ENCODE peak calls at places on chromosomes 2 and 18, in six cellular contexts. P is GM23248; U is NCI-H460; S is activated T-helper 1 cell treated with anti-CD3 and anti-CD28 coated beads, Interleukin-2, amount 50 U/mL, for 16 hours; G is IMR-90; R is adipocyte. K is an unnamed sample.
A peak's percentile ranks its signal among the peaks of the same experiment; 100 is the strongest.

GRCh38 chr2:41598161-41598894 is 449.5 kb upstream of the PKDCC start:
- DNase-seq in G (no peak), R (peak; percentile 76), P (peak; percentile 31), S (no peak), U (no peak), K (no peak)

GRCh38 chr2:15642334-15643208 is 50.9 kb downstream of the DDX1 start:
- DNase-seq in G (no peak), R (no peak), U (no peak), S (no peak), P (no peak), K (no peak)

GRCh38 chr2:166899676-166900075 is 11.4 kb downstream of the XIRP2 start:
- DNase-seq in G (no peak), S (no peak), P (no peak), R (no peak), U (no peak), K (no peak)

GRCh38 chr2:120026890-120027289 is 14.0 kb downstream of the EPB41L5 start:
- DNase-seq in P (no peak), G (no peak), S (no peak), U (no peak), R (no peak), K (no peak)

GRCh38 chr2:6723865-6724571 is 141.7 kb downstream of the CMPK2 start:
- DNase-seq in P (no peak), U (no peak), S (no peak), G (no peak), R (no peak), K (no peak)

GRCh38 chr2:240320561-240321091 is 114.8 kb upstream of the GPC1 start:
- DNase-seq in S (no peak), U (no peak), R (no peak), G (no peak), P (peak; percentile 37), K (no peak)

GRCh38 chr2:200483729-200484198 is 26.1 kb downstream of the KCTD18 start:
- DNase-seq in S (no peak), G (peak; percentile 25), R (peak; percentile 27), U (peak; percentile 44), P (peak; percentile 26), K (peak; percentile 13)

GRCh38 chr2:147844691-147845607 is at the start of gene ACVR2A:
- DNase-seq in S (peak; percentile 6), R (peak; percentile 36), G (peak; percentile 28), P (peak; percentile 79), U (peak; percentile 23), K (peak; percentile 21)

GRCh38 chr18:12637901-12638633 is 19.8 kb downstream of the SPIRE1 start:
- DNase-seq in S (no peak), U (no peak), R (peak; percentile 45), G (peak; percentile 69), P (peak; percentile 92), K (peak; percentile 13)

GRCh38 chr2:105521616-105522015 is 122.8 kb upstream of the FHL2 start:
- DNase-seq in S (no peak), G (no peak), U (no peak), P (no peak), R (no peak), K (no peak)

GRCh38 chr18:26568926-26569700 is 20.8 kb upstream of the KCTD1 start:
- DNase-seq in R (no peak), S (no peak), U (no peak), G (no peak), P (no peak), K (no peak)

GRCh38 chr2:3626817-3627499 is 31.0 kb upstream of the ALLC start:
- DNase-seq in P (no peak), R (no peak), S (no peak), U (no peak), G (no peak), K (no peak)

GRCh38 chr18:47453038-47453437 is 201.6 kb upstream of the SKOR2 start:
- DNase-seq in R (no peak), U (no peak), S (no peak), P (no peak), G (no peak), K (no peak)

GRCh38 chr2:39008663-39009062 is 112.2 kb downstream of the SOS1 start:
- DNase-seq in S (no peak), P (peak; percentile 14), G (peak; percentile 27), U (no peak), R (peak; percentile 9), K (no peak)

GRCh38 chr18:34809697-34810096 is 99.6 kb downstream of the DTNA start:
- DNase-seq in R (peak; percentile 52), P (peak; percentile 79), S (no peak), U (peak; percentile 15), G (peak; percentile 32), K (peak; percentile 8)

GRCh38 chr18:41126541-41127235 is 828.3 kb upstream of the PIK3C3 start:
- DNase-seq in S (no peak), G (peak; percentile 84), R (peak; percentile 60), U (no peak), P (peak; percentile 79), K (peak; percentile 33)

GRCh38 chr18:36412778-36413177 is 115.3 kb downstream of the FHOD3 start:
- DNase-seq in G (no peak), R (no peak), S (no peak), P (peak; percentile 62), U (peak; percentile 23), K (peak; percentile 46)

GRCh38 chr18:5962362-5962761 is 67.0 kb upstream of the TMEM200C start:
- DNase-seq in G (no peak), S (no peak), U (no peak), R (no peak), P (no peak), K (no peak)

GRCh38 chr18:500556-501405 is at the start of gene COLEC12:
- DNase-seq in U (no peak), G (no peak), R (peak; percentile 59), P (peak; percentile 61), S (no peak), K (peak; percentile 50)

GRCh38 chr18:36127866-36128845 is 984 bp downstream of the SLC39A6 start:
- DNase-seq in P (peak; percentile 65), S (no peak), R (peak; percentile 58), U (no peak), G (peak; percentile 69), K (peak; percentile 35)

GRCh38 chr2:30194421-30194820 is 36.9 kb upstream of the LBH start:
- DNase-seq in P (no peak), R (no peak), S (no peak), U (no peak), G (no peak), K (no peak)

GRCh38 chr2:16293398-16293797 is 353.0 kb downstream of the MYCN start:
- DNase-seq in G (no peak), R (no peak), U (no peak), S (no peak), P (no peak), K (no peak)

GRCh38 chr18:22226801-22227200 is 57.4 kb downstream of the GATA6 start:
- DNase-seq in S (no peak), U (no peak), R (no peak), P (no peak), G (peak; percentile 56), K (no peak)

GRCh38 chr2:218648473-218649100 is 10.8 kb downstream of the ZNF142 start:
- DNase-seq in P (peak; percentile 72), R (peak; percentile 81), U (peak; percentile 61), S (no peak), G (peak; percentile 70), K (peak; percentile 65)

GRCh38 chr2:17539596-17539992 is 902 bp upstream of the VSNL1 start:
- DNase-seq in S (no peak), G (no peak), P (peak; percentile 33), R (peak; percentile 53), U (no peak), K (no peak)

GRCh38 chr18:21834301-21834660 is 93.7 kb downstream of the MIB1 start:
- DNase-seq in U (no peak), G (peak; percentile 27), S (no peak), P (no peak), R (no peak), K (no peak)

GRCh38 chr2:60513996-60514395 is 39.5 kb downstream of the BCL11A start:
- DNase-seq in G (no peak), U (no peak), P (no peak), S (no peak), R (no peak), K (no peak)

GRCh38 chr18:7662866-7663265 is 95.8 kb downstream of the PTPRM start:
- DNase-seq in G (no peak), R (no peak), U (no peak), P (no peak), S (no peak), K (no peak)

GRCh38 chr18:58292675-58293074 is 248.6 kb downstream of the NEDD4L start:
- DNase-seq in R (no peak), S (no peak), U (no peak), P (no peak), G (no peak), K (no peak)

GRCh38 chr2:80889009-80889408 is 584.5 kb upstream of the LRRTM1 start:
- DNase-seq in S (no peak), G (no peak), U (no peak), P (no peak), R (no peak), K (no peak)

GRCh38 chr2:96927420-96928171 is 57.7 kb upstream of the SEMA4C start:
- DNase-seq in U (no peak), S (no peak), R (peak; percentile 62), P (peak; percentile 77), G (no peak), K (peak; percentile 60)

GRCh38 chr2:202377308-202377736 is 1.2 kb downstream of the BMPR2 start:
- DNase-seq in P (peak; percentile 72), G (peak; percentile 30), S (no peak), R (peak; percentile 71), U (no peak), K (peak; percentile 53)

K was measured in RPMI7951.